ENCODE peak calls at places on chromosomes 16 and 17, in ten cellular contexts. One of them, this sample, is unnamed.

GRCh38 chr17:31458829-31459228 is 67.4 kb downstream of the RAB11FIP4 start:
- DNase-seq in natural killer cell: no peak
- DNase-seq in nephron progenitor cell: no peak
- DNase-seq in endothelial cell: no peak
- DNase-seq in caudate nucleus: no peak
- DNase-seq in stimulated activated CD4-positive, alpha-beta T cell treated with anti-CD3 and anti-CD28 coated beads, TNF-alpha, amount 100 ng/mL, for 24 hours: no peak
- DNase-seq in stimulated activated CD8-positive, alpha-beta memory T cell treated with anti-CD3 and anti-CD28 coated beads, Interleukin-7, amount 100 ng/mL, for 1 hour: no peak
- DNase-seq in H9: no peak
- DNase-seq in ELR: no peak
- DNase-seq in HuH-7.5: no peak
- DNase-seq in this sample: no peak

GRCh38 chr17:33560165-33560564 is 267.1 kb upstream of the ASIC2 start:
- DNase-seq in natural killer cell: no peak
- DNase-seq in nephron progenitor cell: no peak
- DNase-seq in endothelial cell: no peak
- DNase-seq in caudate nucleus: no peak
- DNase-seq in stimulated activated CD4-positive, alpha-beta T cell treated with anti-CD3 and anti-CD28 coated beads, TNF-alpha, amount 100 ng/mL, for 24 hours: no peak
- DNase-seq in stimulated activated CD8-positive, alpha-beta memory T cell treated with anti-CD3 and anti-CD28 coated beads, Interleukin-7, amount 100 ng/mL, for 1 hour: no peak
- DNase-seq in H9: no peak
- DNase-seq in ELR: peak
- DNase-seq in HuH-7.5: no peak
- DNase-seq in this sample: peak

GRCh38 chr16:50208460-50208931 is 55.4 kb downstream of the TENT4B start:
- DNase-seq in natural killer cell: no peak
- DNase-seq in nephron progenitor cell: no peak
- DNase-seq in endothelial cell: no peak
- DNase-seq in caudate nucleus: no peak
- DNase-seq in stimulated activated CD4-positive, alpha-beta T cell treated with anti-CD3 and anti-CD28 coated beads, TNF-alpha, amount 100 ng/mL, for 24 hours: no peak
- DNase-seq in stimulated activated CD8-positive, alpha-beta memory T cell treated with anti-CD3 and anti-CD28 coated beads, Interleukin-7, amount 100 ng/mL, for 1 hour: no peak
- DNase-seq in H9: no peak
- DNase-seq in ELR: peak
- DNase-seq in HuH-7.5: no peak
- DNase-seq in this sample: peak

GRCh38 chr17:28718317-28718672 is 627 bp upstream of the RAB34 start:
- DNase-seq in natural killer cell: no peak
- DNase-seq in nephron progenitor cell: peak
- DNase-seq in endothelial cell: no peak
- DNase-seq in caudate nucleus: no peak
- DNase-seq in stimulated activated CD4-positive, alpha-beta T cell treated with anti-CD3 and anti-CD28 coated beads, TNF-alpha, amount 100 ng/mL, for 24 hours: no peak
- DNase-seq in stimulated activated CD8-positive, alpha-beta memory T cell treated with anti-CD3 and anti-CD28 coated beads, Interleukin-7, amount 100 ng/mL, for 1 hour: no peak
- DNase-seq in H9: no peak
- DNase-seq in ELR: no peak
- DNase-seq in HuH-7.5: no peak
- DNase-seq in this sample: no peak

GRCh38 chr17:83196973-83197880 is 117.8 kb downstream of the METRNL start:
- DNase-seq in natural killer cell: peak
- DNase-seq in nephron progenitor cell: no peak
- DNase-seq in endothelial cell: no peak
- DNase-seq in caudate nucleus: no peak
- DNase-seq in stimulated activated CD4-positive, alpha-beta T cell treated with anti-CD3 and anti-CD28 coated beads, TNF-alpha, amount 100 ng/mL, for 24 hours: no peak
- DNase-seq in stimulated activated CD8-positive, alpha-beta memory T cell treated with anti-CD3 and anti-CD28 coated beads, Interleukin-7, amount 100 ng/mL, for 1 hour: no peak
- DNase-seq in H9: no peak
- DNase-seq in ELR: no peak
- DNase-seq in HuH-7.5: no peak
- DNase-seq in this sample: peak

GRCh38 chr17:62673614-62674362 is 46.3 kb downstream of the MRC2 start:
- DNase-seq in natural killer cell: no peak
- DNase-seq in nephron progenitor cell: no peak
- DNase-seq in endothelial cell: no peak
- DNase-seq in caudate nucleus: no peak
- DNase-seq in stimulated activated CD4-positive, alpha-beta T cell treated with anti-CD3 and anti-CD28 coated beads, TNF-alpha, amount 100 ng/mL, for 24 hours: no peak
- DNase-seq in stimulated activated CD8-positive, alpha-beta memory T cell treated with anti-CD3 and anti-CD28 coated beads, Interleukin-7, amount 100 ng/mL, for 1 hour: no peak
- DNase-seq in H9: no peak
- DNase-seq in ELR: no peak
- DNase-seq in HuH-7.5: no peak
- DNase-seq in this sample: no peak

GRCh38 chr16:27048316-27048715 is 18.4 kb upstream of the C16orf82 start:
- DNase-seq in natural killer cell: no peak
- DNase-seq in nephron progenitor cell: no peak
- DNase-seq in endothelial cell: no peak
- DNase-seq in caudate nucleus: no peak
- DNase-seq in stimulated activated CD4-positive, alpha-beta T cell treated with anti-CD3 and anti-CD28 coated beads, TNF-alpha, amount 100 ng/mL, for 24 hours: no peak
- DNase-seq in stimulated activated CD8-positive, alpha-beta memory T cell treated with anti-CD3 and anti-CD28 coated beads, Interleukin-7, amount 100 ng/mL, for 1 hour: no peak
- DNase-seq in H9: no peak
- DNase-seq in ELR: peak
- DNase-seq in HuH-7.5: no peak
- DNase-seq in this sample: peak

GRCh38 chr17:75344664-75345063 is 55.4 kb upstream of the SLC25A19 start:
- DNase-seq in natural killer cell: no peak
- DNase-seq in nephron progenitor cell: no peak
- DNase-seq in endothelial cell: no peak
- DNase-seq in caudate nucleus: no peak
- DNase-seq in stimulated activated CD4-positive, alpha-beta T cell treated with anti-CD3 and anti-CD28 coated beads, TNF-alpha, amount 100 ng/mL, for 24 hours: peak
- DNase-seq in stimulated activated CD8-positive, alpha-beta memory T cell treated with anti-CD3 and anti-CD28 coated beads, Interleukin-7, amount 100 ng/mL, for 1 hour: no peak
- DNase-seq in H9: peak
- DNase-seq in ELR: no peak
- DNase-seq in HuH-7.5: no peak
- DNase-seq in this sample: no peak

GRCh38 chr17:80826346-80826954 is 165.2 kb upstream of the CHMP6 start:
- DNase-seq in natural killer cell: no peak
- DNase-seq in nephron progenitor cell: no peak
- DNase-seq in endothelial cell: no peak
- DNase-seq in caudate nucleus: no peak
- DNase-seq in stimulated activated CD4-positive, alpha-beta T cell treated with anti-CD3 and anti-CD28 coated beads, TNF-alpha, amount 100 ng/mL, for 24 hours: no peak
- DNase-seq in stimulated activated CD8-positive, alpha-beta memory T cell treated with anti-CD3 and anti-CD28 coated beads, Interleukin-7, amount 100 ng/mL, for 1 hour: no peak
- DNase-seq in H9: no peak
- DNase-seq in ELR: no peak
- DNase-seq in HuH-7.5: no peak
- DNase-seq in this sample: no peak

This sample was measured in GM23248.